ENCODE peak calls at places on chromosome 3, in four cellular contexts. One of them, this sample, is unnamed.

GRCh38 chr3:156677120-156677479 is 2.7 kb downstream of the TIPARP start:
- DNase-seq in activated CD8-positive, alpha-beta T cell treated with anti-CD3 and anti-CD28 coated beads for 36 hours: peak
- DNase-seq in lower lobe of right lung: no peak
- DNase-seq in A549: no peak
- DNase-seq in this sample: no peak

GRCh38 chr3:55143928-55144671 is 216.2 kb upstream of the LRTM1 start:
- DNase-seq in lower lobe of right lung: no peak
- DNase-seq in A549: no peak
- DNase-seq in activated CD8-positive, alpha-beta T cell treated with anti-CD3 and anti-CD28 coated beads for 36 hours: no peak
- DNase-seq in this sample: no peak

GRCh38 chr3:196175717-196176116 is 35.5 kb downstream of the ZDHHC19 start:
- DNase-seq in A549: no peak
- DNase-seq in activated CD8-positive, alpha-beta T cell treated with anti-CD3 and anti-CD28 coated beads for 36 hours: no peak
- DNase-seq in lower lobe of right lung: peak
- DNase-seq in this sample: no peak

GRCh38 chr3:123658118-123658859 is 73.4 kb upstream of the HACD2 start:
- DNase-seq in lower lobe of right lung: peak
- DNase-seq in activated CD8-positive, alpha-beta T cell treated with anti-CD3 and anti-CD28 coated beads for 36 hours: no peak
- DNase-seq in A549: no peak
- DNase-seq in this sample: no peak

GRCh38 chr3:197372076-197372661 is 73.8 kb upstream of the DLG1 start:
- DNase-seq in activated CD8-positive, alpha-beta T cell treated with anti-CD3 and anti-CD28 coated beads for 36 hours: no peak
- DNase-seq in lower lobe of right lung: no peak
- DNase-seq in A549: peak
- DNase-seq in this sample: peak

GRCh38 chr3:19155375-19155774 is 7.1 kb downstream of the KCNH8 start:
- DNase-seq in A549: no peak
- DNase-seq in activated CD8-positive, alpha-beta T cell treated with anti-CD3 and anti-CD28 coated beads for 36 hours: no peak
- DNase-seq in lower lobe of right lung: no peak
- DNase-seq in this sample: no peak

GRCh38 chr3:178353292-178353814 is 182.9 kb upstream of the KCNMB2 start:
- DNase-seq in A549: no peak
- DNase-seq in lower lobe of right lung: no peak
- DNase-seq in activated CD8-positive, alpha-beta T cell treated with anti-CD3 and anti-CD28 coated beads for 36 hours: no peak
- DNase-seq in this sample: no peak

GRCh38 chr3:93988283-93988682 is 8.3 kb downstream of the ARL13B start:
- DNase-seq in lower lobe of right lung: no peak
- DNase-seq in activated CD8-positive, alpha-beta T cell treated with anti-CD3 and anti-CD28 coated beads for 36 hours: no peak
- DNase-seq in A549: no peak
- DNase-seq in this sample: no peak

GRCh38 chr3:127162947-127163645 is 29.8 kb upstream of the PRR23E start:
- DNase-seq in A549: no peak
- DNase-seq in lower lobe of right lung: no peak
- DNase-seq in activated CD8-positive, alpha-beta T cell treated with anti-CD3 and anti-CD28 coated beads for 36 hours: no peak
- DNase-seq in this sample: no peak

GRCh38 chr3:45670995-45671394 is 18.2 kb upstream of the SACM1L start:
- DNase-seq in A549: no peak
- DNase-seq in lower lobe of right lung: no peak
- DNase-seq in activated CD8-positive, alpha-beta T cell treated with anti-CD3 and anti-CD28 coated beads for 36 hours: no peak
- DNase-seq in this sample: no peak

GRCh38 chr3:169818330-169818729 is 5.6 kb upstream of the LRRC34 start:
- DNase-seq in activated CD8-positive, alpha-beta T cell treated with anti-CD3 and anti-CD28 coated beads for 36 hours: no peak
- DNase-seq in lower lobe of right lung: no peak
- DNase-seq in A549: no peak
- DNase-seq in this sample: no peak

GRCh38 chr3:101495552-101495951 is 17.5 kb downstream of the SENP7 start:
- DNase-seq in A549: peak
- DNase-seq in lower lobe of right lung: no peak
- DNase-seq in activated CD8-positive, alpha-beta T cell treated with anti-CD3 and anti-CD28 coated beads for 36 hours: no peak
- DNase-seq in this sample: no peak

GRCh38 chr3:4985330-4986174 is 6.3 kb downstream of the BHLHE40 start:
- DNase-seq in A549: peak
- DNase-seq in activated CD8-positive, alpha-beta T cell treated with anti-CD3 and anti-CD28 coated beads for 36 hours: peak
- DNase-seq in lower lobe of right lung: no peak
- DNase-seq in this sample: no peak

GRCh38 chr3:194255252-194256039 is 95.7 kb downstream of the CPN2 start:
- DNase-seq in lower lobe of right lung: peak
- DNase-seq in activated CD8-positive, alpha-beta T cell treated with anti-CD3 and anti-CD28 coated beads for 36 hours: peak
- DNase-seq in A549: no peak
- DNase-seq in this sample: no peak

GRCh38 chr3:169600732-169601131 is 62.8 kb downstream of the MECOM start:
- DNase-seq in activated CD8-positive, alpha-beta T cell treated with anti-CD3 and anti-CD28 coated beads for 36 hours: no peak
- DNase-seq in lower lobe of right lung: no peak
- DNase-seq in A549: no peak
- DNase-seq in this sample: no peak

GRCh38 chr3:120645083-120645800 is 36.8 kb downstream of the HGD start:
- DNase-seq in A549: no peak
- DNase-seq in activated CD8-positive, alpha-beta T cell treated with anti-CD3 and anti-CD28 coated beads for 36 hours: no peak
- DNase-seq in lower lobe of right lung: no peak
- DNase-seq in this sample: no peak

GRCh38 chr3:81005992-81006391 is 755.5 kb downstream of the GBE1 start:
- DNase-seq in activated CD8-positive, alpha-beta T cell treated with anti-CD3 and anti-CD28 coated beads for 36 hours: no peak
- DNase-seq in A549: no peak
- DNase-seq in lower lobe of right lung: no peak
- DNase-seq in this sample: no peak

GRCh38 chr3:67655364-67656121 is 1.1 kb upstream of the SUCLG2 start:
- DNase-seq in A549: peak
- DNase-seq in lower lobe of right lung: no peak
- DNase-seq in activated CD8-positive, alpha-beta T cell treated with anti-CD3 and anti-CD28 coated beads for 36 hours: peak
- DNase-seq in this sample: no peak

GRCh38 chr3:123648696-123649405 is 64.0 kb upstream of the HACD2 start:
- DNase-seq in activated CD8-positive, alpha-beta T cell treated with anti-CD3 and anti-CD28 coated beads for 36 hours: no peak
- DNase-seq in A549: no peak
- DNase-seq in lower lobe of right lung: no peak
- DNase-seq in this sample: no peak

GRCh38 chr3:100069472-100069871 is 44.8 kb downstream of the FILIP1L start:
- DNase-seq in A549: no peak
- DNase-seq in activated CD8-positive, alpha-beta T cell treated with anti-CD3 and anti-CD28 coated beads for 36 hours: no peak
- DNase-seq in lower lobe of right lung: no peak
- DNase-seq in this sample: no peak
- TF ChIP-seq CTCF in A549: no peak
- TF ChIP-seq CTCF in activated CD8-positive, alpha-beta T cell treated with anti-CD3 and anti-CD28 coated beads for 36 hours: no peak
- TF ChIP-seq CTCF in lower lobe of right lung: no peak
- TF ChIP-seq CTCF in this sample: no peak

DNA sequence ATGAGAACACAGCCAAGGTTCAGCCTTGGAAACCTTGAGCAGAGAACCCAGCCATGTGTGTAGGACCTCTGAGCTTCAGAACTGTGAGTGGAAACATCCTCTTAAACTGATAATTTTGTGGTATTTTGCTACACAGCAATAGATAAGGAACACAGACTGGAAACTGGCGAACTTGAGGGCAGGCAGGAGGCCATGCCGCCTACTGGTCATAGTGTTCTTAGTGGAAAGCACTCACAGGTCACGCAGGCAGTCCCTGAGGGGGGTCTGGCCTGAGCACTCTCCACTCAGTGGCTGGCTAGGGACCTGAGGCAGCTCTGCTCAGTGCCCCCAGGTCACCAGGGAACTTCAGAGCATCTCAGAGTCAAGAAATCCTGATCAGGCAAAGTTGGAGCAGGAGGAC is 9.7 kb upstream of the XIRP1 start:
- DNase-seq in lower lobe of right lung: no peak
- DNase-seq in activated CD8-positive, alpha-beta T cell treated with anti-CD3 and anti-CD28 coated beads for 36 hours: no peak
- DNase-seq in A549: no peak
- DNase-seq in this sample: no peak
- TF ChIP-seq CTCF in lower lobe of right lung: no peak
- TF ChIP-seq CTCF in activated CD8-positive, alpha-beta T cell treated with anti-CD3 and anti-CD28 coated beads for 36 hours: no peak
- TF ChIP-seq CTCF in A549: no peak
- TF ChIP-seq CTCF in this sample: no peak

GRCh38 chr3:121975702-121976302 is 46.2 kb downstream of the ILDR1 start:
- DNase-seq in lower lobe of right lung: no peak
- DNase-seq in A549: no peak
- DNase-seq in activated CD8-positive, alpha-beta T cell treated with anti-CD3 and anti-CD28 coated beads for 36 hours: peak
- DNase-seq in this sample: no peak

GRCh38 chr3:121970047-121970446 is 52.0 kb downstream of the ILDR1 start:
- DNase-seq in lower lobe of right lung: no peak
- DNase-seq in A549: no peak
- DNase-seq in activated CD8-positive, alpha-beta T cell treated with anti-CD3 and anti-CD28 coated beads for 36 hours: no peak
- DNase-seq in this sample: no peak

GRCh38 chr3:121976727-121977126 is 45.3 kb downstream of the ILDR1 start:
- DNase-seq in activated CD8-positive, alpha-beta T cell treated with anti-CD3 and anti-CD28 coated beads for 36 hours: no peak
- DNase-seq in lower lobe of right lung: no peak
- DNase-seq in A549: no peak
- DNase-seq in this sample: no peak

GRCh38 chr3:121979246-121979645 is 42.8 kb downstream of the ILDR1 start:
- DNase-seq in lower lobe of right lung: no peak
- DNase-seq in activated CD8-positive, alpha-beta T cell treated with anti-CD3 and anti-CD28 coated beads for 36 hours: no peak
- DNase-seq in A549: no peak
- DNase-seq in this sample: no peak

DNA sequence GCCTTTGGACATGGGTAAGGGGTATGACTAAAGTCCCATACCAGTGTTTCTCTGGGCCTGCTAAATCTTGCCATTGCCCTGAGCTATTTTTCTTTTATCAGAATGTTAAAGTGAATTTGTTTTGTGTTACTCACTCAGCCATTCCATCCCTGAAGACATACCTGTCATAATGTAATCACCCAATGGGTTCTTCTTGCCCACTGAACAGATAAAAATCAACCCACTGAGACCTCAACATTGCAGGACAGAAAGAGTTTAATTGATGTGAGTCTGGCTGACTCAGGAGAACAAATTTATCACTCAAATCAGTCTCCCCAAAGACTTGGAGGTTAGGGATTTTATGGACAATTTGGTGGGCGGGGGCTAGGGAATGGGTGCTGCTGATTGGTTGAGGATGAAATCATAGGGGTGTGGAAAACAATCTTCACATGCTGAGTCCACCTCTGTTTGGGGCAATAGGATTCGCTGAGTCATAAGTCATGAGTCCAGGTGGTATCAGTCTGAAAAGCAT is 47.4 kb downstream of the ILDR1 start:
- DNase-seq in A549: no peak
- DNase-seq in lower lobe of right lung: no peak
- DNase-seq in activated CD8-positive, alpha-beta T cell treated with anti-CD3 and anti-CD28 coated beads for 36 hours: no peak
- DNase-seq in this sample: no peak
- TF ChIP-seq CTCF in A549: no peak
- TF ChIP-seq CTCF in lower lobe of right lung: no peak
- TF ChIP-seq CTCF in activated CD8-positive, alpha-beta T cell treated with anti-CD3 and anti-CD28 coated beads for 36 hours: no peak
- TF ChIP-seq CTCF in this sample: no peak

GRCh38 chr3:138331143-138331894 is 1.7 kb upstream of the NME9 start:
- DNase-seq in lower lobe of right lung: no peak
- DNase-seq in activated CD8-positive, alpha-beta T cell treated with anti-CD3 and anti-CD28 coated beads for 36 hours: no peak
- DNase-seq in A549: peak
- DNase-seq in this sample: no peak
- TF ChIP-seq CTCF in lower lobe of right lung: no peak
- TF ChIP-seq CTCF in activated CD8-positive, alpha-beta T cell treated with anti-CD3 and anti-CD28 coated beads for 36 hours: peak
- TF ChIP-seq CTCF in A549: no peak
- TF ChIP-seq CTCF in this sample: peak

DNA sequence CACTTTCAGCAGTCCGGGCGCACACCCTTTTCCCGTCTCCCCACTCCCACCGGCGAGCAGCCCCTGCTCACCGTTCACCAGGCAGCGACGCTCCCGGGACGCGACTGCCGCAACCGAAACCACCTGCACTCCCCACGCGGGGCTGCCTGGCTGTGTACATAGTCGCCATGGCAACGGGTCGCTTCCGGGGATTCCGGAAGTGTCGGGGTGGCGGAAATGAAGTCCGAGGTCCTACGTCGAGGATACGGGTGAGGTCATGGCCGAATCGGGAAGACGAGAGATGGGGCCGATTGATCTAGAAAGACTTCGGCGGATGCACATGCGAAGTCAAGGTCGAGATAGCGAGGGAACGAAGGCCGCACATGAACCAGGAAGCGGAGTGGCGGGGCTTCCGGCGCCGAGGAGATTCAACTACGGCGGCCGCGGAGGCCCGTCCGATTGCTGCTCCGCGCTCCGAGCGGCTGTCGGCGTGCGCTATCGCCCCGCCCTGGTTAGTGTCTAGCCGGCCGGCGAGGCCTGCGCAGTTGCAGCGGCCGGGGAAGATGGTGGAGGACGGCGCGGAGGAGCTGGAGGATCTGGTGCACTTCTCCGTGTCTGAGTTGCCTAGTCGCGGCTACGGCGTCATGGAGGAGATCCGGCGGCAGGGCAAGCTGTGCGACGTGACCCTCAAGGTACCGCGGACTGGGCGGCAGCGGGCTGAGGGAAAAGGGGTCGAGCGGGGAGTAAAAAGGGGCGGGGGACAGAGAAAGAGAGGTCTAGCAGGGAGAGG is at the start of the genes KIF9 and KLHL18:
- DNase-seq in activated CD8-positive, alpha-beta T cell treated with anti-CD3 and anti-CD28 coated beads for 36 hours: peak
- DNase-seq in lower lobe of right lung: peak
- DNase-seq in A549: peak
- DNase-seq in this sample: peak
- TF ChIP-seq CTCF in activated CD8-positive, alpha-beta T cell treated with anti-CD3 and anti-CD28 coated beads for 36 hours: no peak
- TF ChIP-seq CTCF in lower lobe of right lung: no peak
- TF ChIP-seq CTCF in A549: no peak
- TF ChIP-seq CTCF in this sample: no peak

GRCh38 chr3:51942603-51943450 is 664 bp downstream of the PARP3 start:
- DNase-seq in A549: peak
- DNase-seq in activated CD8-positive, alpha-beta T cell treated with anti-CD3 and anti-CD28 coated beads for 36 hours: peak
- DNase-seq in lower lobe of right lung: peak
- DNase-seq in this sample: peak
- TF ChIP-seq CTCF in A549: no peak
- TF ChIP-seq CTCF in activated CD8-positive, alpha-beta T cell treated with anti-CD3 and anti-CD28 coated beads for 36 hours: no peak
- TF ChIP-seq CTCF in lower lobe of right lung: no peak
- TF ChIP-seq CTCF in this sample: no peak

DNA sequence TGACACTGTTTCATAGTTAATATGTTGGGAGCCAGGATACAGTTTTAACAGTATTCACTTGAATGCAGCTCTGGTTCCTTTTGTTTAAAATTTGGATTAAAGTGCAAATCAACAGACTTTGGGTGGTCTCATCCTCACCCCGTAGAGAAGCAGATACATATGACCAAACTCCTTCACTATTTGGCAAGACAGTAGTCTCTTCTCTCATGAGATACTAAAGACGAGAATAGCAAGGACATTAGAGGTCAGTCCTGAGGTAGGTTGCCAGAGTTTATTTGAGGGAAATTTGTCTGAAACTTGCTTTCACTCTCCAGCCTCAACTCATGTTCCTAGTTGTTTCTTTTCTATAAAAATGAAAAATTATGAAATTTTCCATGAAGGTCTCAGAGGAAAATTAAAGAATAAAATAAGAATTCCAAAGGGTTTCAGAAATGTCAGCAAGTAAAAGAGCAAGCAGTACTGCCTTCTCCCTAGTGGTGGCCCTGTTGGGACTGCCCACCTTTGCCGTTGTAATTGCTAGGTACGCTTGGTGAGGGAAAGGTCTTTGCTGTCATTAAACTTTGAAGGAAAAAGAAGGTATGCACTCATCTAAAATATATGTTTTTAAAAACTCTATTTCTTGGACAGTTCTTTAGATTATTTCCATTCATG is 111.2 kb downstream of the CMSS1 start:
- DNase-seq in activated CD8-positive, alpha-beta T cell treated with anti-CD3 and anti-CD28 coated beads for 36 hours: no peak
- DNase-seq in A549: no peak
- DNase-seq in lower lobe of right lung: no peak
- DNase-seq in this sample: no peak
- TF ChIP-seq CTCF in activated CD8-positive, alpha-beta T cell treated with anti-CD3 and anti-CD28 coated beads for 36 hours: no peak
- TF ChIP-seq CTCF in A549: no peak
- TF ChIP-seq CTCF in lower lobe of right lung: no peak
- TF ChIP-seq CTCF in this sample: no peak

GRCh38 chr3:97975466-97975865 is 3.2 kb upstream of the RIOX2 start:
- DNase-seq in lower lobe of right lung: no peak
- DNase-seq in A549: no peak
- DNase-seq in activated CD8-positive, alpha-beta T cell treated with anti-CD3 and anti-CD28 coated beads for 36 hours: no peak
- DNase-seq in this sample: no peak
- TF ChIP-seq CTCF in lower lobe of right lung: no peak
- TF ChIP-seq CTCF in A549: no peak
- TF ChIP-seq CTCF in activated CD8-positive, alpha-beta T cell treated with anti-CD3 and anti-CD28 coated beads for 36 hours: peak
- TF ChIP-seq CTCF in this sample: no peak

This sample was measured in Calu3.